ENCODE peak calls at places on chromosomes 4 and X, in eight cellular contexts. E is C1 segment of cervical spinal cord, W is ureter, B is ovary, D is kidney tubule cell, S is tibial artery, X is lung, Q is A549. Z is an unnamed sample.

GRCh38 chr4:86508436-86508835 is 85.7 kb upstream of the PTPN13 start:
- DNase-seq in Q (no peak), B (no peak), D (peak; percentile 89), X (no peak), S (no peak), W (no peak), E (no peak), Z (no peak)

GRCh38 chr4:180810581-180810980 is 1432.6 kb upstream of the TENM3 start:
- DNase-seq in B (no peak), S (no peak), D (no peak), W (no peak), Q (no peak), E (no peak), X (no peak), Z (no peak)

GRCh38 chrX:70062076-70062475 is at the start of gene OTUD6A:
- DNase-seq in Q (no peak), E (no peak), S (no peak), X (no peak), B (no peak), W (no peak), D (no peak), Z (no peak)

GRCh38 chr4:17142232-17142711 is 243.8 kb upstream of the LDB2 start:
- DNase-seq in W (no peak), E (no peak), B (no peak), Q (no peak), X (no peak), S (no peak), D (no peak), Z (no peak)

GRCh38 chr4:85860066-85860465 is 385.1 kb downstream of the ARHGAP24 start:
- DNase-seq in D (peak; percentile 53), Q (no peak), E (no peak), B (no peak), S (no peak), W (no peak), X (no peak), Z (no peak)

GRCh38 chr4:64625438-64625837 is 216.2 kb upstream of the TECRL start:
- DNase-seq in Q (no peak), E (no peak), B (no peak), X (no peak), W (no peak), D (no peak), S (no peak), Z (no peak)

GRCh38 chrX:99795495-99795894 is 614.6 kb downstream of the PCDH19 start:
- DNase-seq in W (no peak), D (no peak), E (no peak), B (no peak), Q (peak; percentile 2), X (no peak), S (no peak), Z (no peak)

GRCh38 chrX:52425710-52426245 is 57.0 kb downstream of the XAGE2 start:
- DNase-seq in E (no peak), D (peak; percentile 42), W (no peak), S (no peak), X (no peak), B (no peak), Q (no peak), Z (no peak)

GRCh38 chrX:108584617-108585211 is 145.1 kb downstream of the COL4A5 start:
- DNase-seq in D (no peak), S (no peak), W (no peak), X (no peak), E (no peak), Q (peak; percentile 23), B (no peak), Z (no peak)

GRCh38 chr4:6621556-6621927 is 18.9 kb upstream of the MRFAP1 start:
- DNase-seq in B (no peak), X (no peak), D (no peak), Q (no peak), W (no peak), E (no peak), S (no peak), Z (no peak)

GRCh38 chr4:145041378-145041777 is 56.6 kb downstream of the ANAPC10 start:
- DNase-seq in X (no peak), W (no peak), Q (no peak), D (no peak), E (no peak), S (peak; percentile 28), B (no peak), Z (no peak)

GRCh38 chr4:11611868-11612267 is 183.2 kb upstream of the HS3ST1 start:
- DNase-seq in B (no peak), E (no peak), S (no peak), X (no peak), Q (peak; percentile 75), W (no peak), D (no peak), Z (no peak)

GRCh38 chr4:183438458-183439113 is 5.8 kb upstream of the CDKN2AIP start:
- DNase-seq in Q (peak; percentile 86), X (peak; percentile 29), S (no peak), E (no peak), B (no peak), D (peak; percentile 99), W (peak; percentile 45), Z (no peak)

GRCh38 chrX:19225906-19226305 is 103.6 kb upstream of the ADGRG2 start:
- DNase-seq in B (no peak), D (peak; percentile 31), X (no peak), W (no peak), Q (peak; percentile 69), S (no peak), E (no peak), Z (no peak)

GRCh38 chr4:11297201-11297600 is 131.5 kb downstream of the HS3ST1 start:
- DNase-seq in S (no peak), B (no peak), X (no peak), Q (no peak), W (no peak), D (peak; percentile 39), E (no peak), Z (no peak)

GRCh38 chrX:46180258-46180687 is 364.9 kb downstream of the ZNF674 start:
- DNase-seq in X (no peak), Q (peak; percentile 60), S (no peak), E (no peak), B (no peak), D (peak; percentile 55), W (no peak), Z (no peak)

GRCh38 chr4:145690610-145691009 is 10.7 kb downstream of the C4orf51 start:
- DNase-seq in W (no peak), B (no peak), Q (no peak), X (no peak), D (no peak), E (no peak), S (no peak), Z (no peak)

GRCh38 chrX:74535633-74536141 is 78.7 kb downstream of the RLIM start:
- DNase-seq in D (peak; percentile 70), Q (no peak), W (peak; percentile 78), X (peak; percentile 58), S (peak; percentile 61), B (peak; percentile 85), E (no peak), Z (peak; percentile 86)

GRCh38 chr4:84497220-84497834 is 1.8 kb downstream of the NKX6-1 start:
- DNase-seq in X (no peak), Q (no peak), S (no peak), D (no peak), B (no peak), E (no peak), W (no peak), Z (no peak)

GRCh38 chrX:45803383-45803921 is 602.8 kb upstream of the DIPK2B start:
- DNase-seq in D (peak; percentile 93), B (no peak), Q (peak; percentile 60), E (no peak), S (no peak), W (no peak), X (no peak), Z (no peak)

GRCh38 chr4:61202100-61202637 is 2.0 kb downstream of the ADGRL3 start:
- DNase-seq in Q (no peak), B (no peak), X (no peak), W (no peak), S (peak; percentile 24), E (no peak), D (no peak), Z (no peak)

GRCh38 chrX:45743906-45744625 is 543.4 kb upstream of the DIPK2B start:
- DNase-seq in D (no peak), E (no peak), S (no peak), W (no peak), X (no peak), B (no peak), Q (no peak), Z (no peak)

GRCh38 chr4:13413719-13414437 is 70.3 kb downstream of the RAB28 start:
- DNase-seq in X (no peak), S (no peak), D (no peak), Q (no peak), E (no peak), B (no peak), W (no peak), Z (no peak)

GRCh38 chr4:188400456-188400855 is 261.2 kb downstream of the TRIML1 start:
- DNase-seq in W (no peak), D (no peak), Q (no peak), E (no peak), X (no peak), B (no peak), S (no peak), Z (no peak)

GRCh38 chr4:112840061-112840460 is 203.1 kb downstream of the LARP7 start:
- DNase-seq in S (no peak), E (no peak), B (no peak), X (no peak), D (peak; percentile 81), W (no peak), Q (peak; percentile 19), Z (no peak)

GRCh38 chr4:244471-244870 is 60.8 kb downstream of the ZNF732 start:
- DNase-seq in E (no peak), W (no peak), X (peak; percentile 50), D (peak; percentile 30), Q (peak; percentile 38), S (peak; percentile 55), B (no peak), Z (no peak)

GRCh38 chr4:6961496-6962210 is 52.0 kb downstream of the TBC1D14 start:
- DNase-seq in Q (no peak), X (no peak), B (no peak), D (no peak), W (no peak), E (no peak), S (no peak), Z (no peak)

GRCh38 chrX:72029473-72030411 is 102.0 kb downstream of the RTL5 start:
- DNase-seq in W (peak; percentile 42), B (no peak), X (peak; percentile 28), Q (peak; percentile 77), D (peak; percentile 77), S (no peak), E (no peak), Z (peak; percentile 66)

GRCh38 chrX:155070975-155071693 is at the start of the genes BRCC3, CMC4 and MTCP1:
- DNase-seq in D (peak; percentile 86), S (peak; percentile 67), B (peak; percentile 74), Q (peak; percentile 88), E (no peak), X (peak; percentile 81), W (peak; percentile 79), Z (peak; percentile 85)

GRCh38 chrX:15474058-15474457 is 19.1 kb downstream of the PIR start:
- DNase-seq in B (no peak), S (no peak), E (no peak), W (no peak), Q (no peak), X (no peak), D (no peak), Z (no peak)

GRCh38 chrX:69556094-69557011 is 52.2 kb downstream of the NALF2 start:
- DNase-seq in W (no peak), B (peak; percentile 54), Q (peak; percentile 16), E (no peak), D (peak; percentile 82), S (no peak), X (peak; percentile 56), Z (no peak)

GRCh38 chrX:56764975-56765791 is 36.1 kb downstream of the NBDY start:
- DNase-seq in D (no peak), B (no peak), W (peak; percentile 39), Q (no peak), E (no peak), X (peak; percentile 28), S (no peak), Z (peak; percentile 60)

GRCh38 chrX:143017272-143017671 is 8.5 kb upstream of the SPANXN4 start:
- DNase-seq in B (no peak), D (peak; percentile 78), W (no peak), E (no peak), Q (no peak), S (no peak), X (no peak), Z (no peak)

Z was measured in coronary artery.